ENCODE peak calls at places on chromosome 22, in nine cellular contexts. D is dorsolateral prefrontal cortex, Z is uterus, Q is left ventricle myocardium inferior, C is AG10803, E is endothelial cell, N is cardiac muscle cell, B is HepG2, K is heart left ventricle. T is an unnamed sample.

GRCh38 chr22:48567213-48567975 is 1260.3 kb downstream of the BRD1 start:
- DNase-seq in Z (no peak), Q (no peak), D (no peak), C (peak; percentile 49), B (no peak), N (no peak), E (no peak), K (no peak), T (no peak)

GRCh38 chr22:33000342-33001280 is 57.6 kb downstream of the SYN3 start:
- DNase-seq in D (peak; percentile 46), E (peak; percentile 92), N (peak; percentile 66), B (peak; percentile 15), C (peak; percentile 44), K (peak; percentile 45), Z (peak; percentile 71), Q (peak; percentile 58), T (peak; percentile 71)

GRCh38 chr22:46149493-46149997 is 781 bp upstream of the PPARA start:
- DNase-seq in B (no peak), Z (peak; percentile 55), D (peak; percentile 49), E (peak; percentile 24), K (peak; percentile 74), C (no peak), Q (peak; percentile 70), N (peak; percentile 39), T (peak; percentile 57)

GRCh38 chr22:42602470-42602869 is 12.2 kb downstream of the POLDIP3 start:
- DNase-seq in N (no peak), K (no peak), E (no peak), D (no peak), C (no peak), Z (no peak), B (no peak), Q (no peak), T (no peak)

GRCh38 chr22:19663286-19663815 is 51.0 kb upstream of the SEPTIN5 start:
- DNase-seq in B (no peak), Z (no peak), C (peak; percentile 89), Q (peak; percentile 80), N (peak; percentile 91), K (peak; percentile 77), D (no peak), E (no peak), T (peak; percentile 72)

GRCh38 chr22:44623771-44624510 is 78.1 kb upstream of the PRR5 start:
- DNase-seq in D (no peak), N (peak; percentile 61), E (peak; percentile 70), Q (no peak), Z (no peak), C (peak; percentile 18), K (no peak), B (no peak), T (peak; percentile 52)

GRCh38 chr22:37059876-37060449 is 8.4 kb downstream of the KCTD17 start:
- DNase-seq in B (no peak), Z (no peak), K (no peak), D (no peak), N (no peak), C (no peak), Q (no peak), E (no peak), T (no peak)

GRCh38 chr22:38257170-38257569 is 15.6 kb downstream of the TMEM184B start:
- DNase-seq in E (no peak), Z (no peak), B (no peak), N (peak; percentile 79), C (peak; percentile 82), K (no peak), D (no peak), Q (no peak), T (no peak)

GRCh38 chr22:17943533-17944204 is 80.7 kb downstream of the MICAL3 start:
- DNase-seq in D (no peak), Q (no peak), Z (no peak), N (no peak), E (no peak), B (no peak), K (no peak), C (no peak), T (no peak)

GRCh38 chr22:20565079-20565734 is 57.8 kb downstream of the MED15 start:
- DNase-seq in Q (no peak), K (no peak), N (no peak), E (no peak), D (no peak), C (peak; percentile 43), B (no peak), Z (peak; percentile 10), T (no peak)

GRCh38 chr22:37416389-37416788 is 10.9 kb downstream of the ELFN2 start:
- DNase-seq in Q (no peak), C (no peak), E (no peak), B (no peak), K (no peak), Z (no peak), N (no peak), D (no peak), T (no peak)

GRCh38 chr22:31192513-31192912 is 19.6 kb upstream of the LIMK2 start:
- DNase-seq in Z (no peak), C (peak; percentile 85), B (no peak), K (no peak), N (peak; percentile 66), Q (no peak), D (no peak), E (no peak), T (no peak)

GRCh38 chr22:48748860-48749554 is 1078.7 kb downstream of the BRD1 start:
- DNase-seq in B (no peak), E (no peak), C (no peak), N (no peak), Z (no peak), K (no peak), D (no peak), Q (no peak), T (no peak)

GRCh38 chr22:42910221-42910942 is 53.3 kb upstream of the ARFGAP3 start:
- DNase-seq in K (no peak), D (no peak), E (no peak), Z (no peak), N (no peak), B (no peak), C (no peak), Q (no peak), T (no peak)

GRCh38 chr22:50242406-50242949 is 2.3 kb downstream of the TUBGCP6 start:
- DNase-seq in Q (no peak), Z (no peak), D (no peak), E (no peak), B (no peak), N (no peak), K (no peak), C (no peak), T (no peak)
- TF ChIP-seq CTCF in Q (no peak), Z (no peak), D (no peak), E (no peak), B (no peak), N (no peak), K (no peak), C (no peak), T (no peak)

GRCh38 chr22:35357883-35358621 is 22.8 kb upstream of the HMOX1 start:
- DNase-seq in K (no peak), Z (no peak), N (no peak), B (no peak), Q (no peak), D (no peak), E (no peak), C (peak; percentile 61), T (no peak)
- TF ChIP-seq CTCF in K (no peak), Z (no peak), N (no peak), B (no peak), Q (no peak), D (no peak), E (no peak), C (no peak), T (no peak)

GRCh38 chr22:23533328-23533762 is 46.7 kb downstream of the IGLL1 start:
- DNase-seq in C (no peak), Z (no peak), Q (no peak), K (no peak), D (no peak), B (peak; percentile 59), E (peak; percentile 84), N (peak; percentile 61), T (peak; percentile 37)
- TF ChIP-seq CTCF in C (peak; percentile 29), Z (no peak), Q (peak; percentile 36), K (peak; percentile 6), D (no peak), B (peak; percentile 55), E (peak; percentile 69), N (peak; percentile 52), T (peak; percentile 13)

GRCh38 chr22:28935140-28935539 is 51.8 kb downstream of the ZNRF3 start:
- DNase-seq in N (no peak), C (no peak), Q (no peak), Z (no peak), D (no peak), K (no peak), B (no peak), E (no peak), T (no peak)
- TF ChIP-seq CTCF in N (no peak), C (no peak), Q (no peak), Z (no peak), D (no peak), K (no peak), B (no peak), E (no peak), T (no peak)

GRCh38 chr22:22207845-22208564 is 36.6 kb upstream of the VPREB1 start:
- DNase-seq in N (peak; percentile 78), C (peak; percentile 49), B (peak; percentile 53), Z (peak; percentile 22), K (peak; percentile 46), E (peak; percentile 87), D (peak; percentile 17), Q (peak; percentile 52), T (peak; percentile 88)
- TF ChIP-seq CTCF in N (peak; percentile 76), C (peak; percentile 60), B (peak; percentile 85), Z (no peak), K (peak; percentile 47), E (peak; percentile 66), D (peak; percentile 43), Q (peak; percentile 52), T (peak; percentile 70)